ENCODE peak calls at places on chromosomes 1 and 21, in four cellular contexts. M is body of pancreas, H is IMR-90, Q is transverse colon. J is an unnamed sample.
A peak's percentile ranks its signal among the peaks of the same experiment; 100 is the strongest.

GRCh38 chr1:77347646-77348045 is 65.8 kb downstream of the AK5 start:
- DNase-seq in H (peak; percentile 89), Q (no peak), M (no peak), J (no peak)

GRCh38 chr1:31805318-31805717 is 10.5 kb downstream of the SPOCD1 start:
- DNase-seq in Q (no peak), M (no peak), H (no peak), J (peak; percentile 15)

GRCh38 chr1:9153152-9153551 is 24.2 kb upstream of the GPR157 start:
- DNase-seq in Q (no peak), M (no peak), H (no peak), J (no peak)

GRCh38 chr1:171828794-171829193 is 12.5 kb upstream of the DNM3 start:
- DNase-seq in H (no peak), M (no peak), Q (no peak), J (no peak)

GRCh38 chr1:235417101-235417697 is 50.0 kb downstream of the TBCE start:
- DNase-seq in H (peak; percentile 86), Q (peak; percentile 63), M (peak; percentile 77), J (peak; percentile 59)

GRCh38 chr1:185311589-185312225 is 5.3 kb downstream of the IVNS1ABP start:
- DNase-seq in H (peak; percentile 79), M (no peak), Q (no peak), J (no peak)

GRCh38 chr1:47738560-47739182 is 258.5 kb downstream of the TRABD2B start:
- DNase-seq in Q (peak; percentile 57), M (peak; percentile 61), H (peak; percentile 11), J (peak; percentile 86)

GRCh38 chr1:156118175-156118868 is 3.8 kb downstream of the LMNA start:
- DNase-seq in H (no peak), M (peak; percentile 78), Q (peak; percentile 88), J (peak; percentile 95)

GRCh38 chr1:208036918-208037567 is 126.1 kb upstream of the CD34 start:
- DNase-seq in M (no peak), H (no peak), Q (no peak), J (no peak)

GRCh38 chr1:7495894-7496293 is 275.2 kb upstream of the VAMP3 start:
- DNase-seq in Q (no peak), M (no peak), H (no peak), J (no peak)

GRCh38 chr1:27149714-27150113 is 5.2 kb downstream of the SLC9A1 start:
- DNase-seq in M (no peak), Q (no peak), H (no peak), J (no peak)

GRCh38 chr1:46486432-46487015 is 3.1 kb upstream of the DMBX1 start:
- DNase-seq in M (no peak), H (no peak), Q (no peak), J (no peak)

GRCh38 chr1:47907192-47907528 is 90.0 kb downstream of the TRABD2B start:
- DNase-seq in M (no peak), H (no peak), Q (no peak), J (no peak)

GRCh38 chr1:15948600-15949452 is 27.1 kb downstream of the ZBTB17 start:
- DNase-seq in H (peak; percentile 95), Q (peak; percentile 60), M (peak; percentile 41), J (peak; percentile 79)

GRCh38 chr1:27555700-27556424 is 48.1 kb downstream of the AHDC1 start:
- DNase-seq in H (no peak), Q (no peak), M (peak; percentile 14), J (no peak)

GRCh38 chr1:115277276-115277675 is 60.8 kb downstream of the NGF start:
- DNase-seq in M (no peak), H (peak; percentile 80), Q (no peak), J (no peak)

GRCh38 chr1:1166642-1167415 is 6.9 kb upstream of the TTLL10 start:
- DNase-seq in Q (peak; percentile 14), H (no peak), M (no peak), J (no peak)

GRCh38 chr1:201399352-201400126 is 415 bp upstream of the LAD1 start:
- DNase-seq in M (peak; percentile 86), Q (peak; percentile 72), H (no peak), J (no peak)
- TF ChIP-seq POLR2A in M (peak; percentile 92), Q (peak; percentile 87), H (no peak), J (no peak)

GRCh38 chr1:224185208-224185607 is 2.2 kb downstream of the DEGS1 start:
- DNase-seq in H (no peak), M (no peak), Q (no peak), J (no peak)
- H3K4me3 ChIP-seq in H (no peak overlapping the region), M (no peak overlapping the region), Q (no peak overlapping the region), J (no peak overlapping the region)

GRCh38 chr1:64663654-64664053 is 81.2 kb upstream of the RAVER2 start:
- DNase-seq in H (peak; percentile 7), Q (no peak), M (no peak), J (no peak)
- TF ChIP-seq CTCF in H (no peak), Q (no peak), M (no peak), J (no peak)

GRCh38 chr1:62599044-62599443 is 1.7 kb downstream of the ANGPTL3 start:
- DNase-seq in H (peak; percentile 47), Q (no peak), M (no peak), J (no peak)
- TF ChIP-seq POLR2A in H (no peak), Q (no peak), M (no peak), J (no peak)

GRCh38 chr1:165439287-165439686 is 5.6 kb downstream of the RXRG start:
- DNase-seq in Q (no peak), H (no peak), M (no peak), J (no peak)

GRCh38 chr1:165431079-165431478 is 13.8 kb downstream of the RXRG start:
- DNase-seq in H (no peak), Q (no peak), M (no peak), J (no peak)

GRCh38 chr1:165436994-165437393 is 7.9 kb downstream of the RXRG start:
- DNase-seq in Q (no peak), M (no peak), H (no peak), J (no peak)

GRCh38 chr1:165434264-165434663 is 10.7 kb downstream of the RXRG start:
- DNase-seq in H (no peak), M (no peak), Q (no peak), J (no peak)
- H3K4me3 ChIP-seq in H (no peak overlapping the region), M (no peak overlapping the region), Q (no peak overlapping the region), J (no peak overlapping the region)

GRCh38 chr21:46286668-46286982 is 483 bp downstream of the YBEY start:
- DNase-seq in Q (no peak), H (no peak), M (no peak), J (no peak)

GRCh38 chr21:46284722-46285121 is 689 bp downstream of the MCM3AP start:
- DNase-seq in H (no peak), M (no peak), Q (no peak), J (no peak)

GRCh38 chr21:46287541-46287940 is 1.4 kb downstream of the YBEY start:
- DNase-seq in H (no peak), M (no peak), Q (no peak), J (no peak)

GRCh38 chr21:46285206-46285661 is at the start of gene MCM3AP:
- DNase-seq in H (no peak), M (no peak), Q (no peak), J (no peak)

DNA sequence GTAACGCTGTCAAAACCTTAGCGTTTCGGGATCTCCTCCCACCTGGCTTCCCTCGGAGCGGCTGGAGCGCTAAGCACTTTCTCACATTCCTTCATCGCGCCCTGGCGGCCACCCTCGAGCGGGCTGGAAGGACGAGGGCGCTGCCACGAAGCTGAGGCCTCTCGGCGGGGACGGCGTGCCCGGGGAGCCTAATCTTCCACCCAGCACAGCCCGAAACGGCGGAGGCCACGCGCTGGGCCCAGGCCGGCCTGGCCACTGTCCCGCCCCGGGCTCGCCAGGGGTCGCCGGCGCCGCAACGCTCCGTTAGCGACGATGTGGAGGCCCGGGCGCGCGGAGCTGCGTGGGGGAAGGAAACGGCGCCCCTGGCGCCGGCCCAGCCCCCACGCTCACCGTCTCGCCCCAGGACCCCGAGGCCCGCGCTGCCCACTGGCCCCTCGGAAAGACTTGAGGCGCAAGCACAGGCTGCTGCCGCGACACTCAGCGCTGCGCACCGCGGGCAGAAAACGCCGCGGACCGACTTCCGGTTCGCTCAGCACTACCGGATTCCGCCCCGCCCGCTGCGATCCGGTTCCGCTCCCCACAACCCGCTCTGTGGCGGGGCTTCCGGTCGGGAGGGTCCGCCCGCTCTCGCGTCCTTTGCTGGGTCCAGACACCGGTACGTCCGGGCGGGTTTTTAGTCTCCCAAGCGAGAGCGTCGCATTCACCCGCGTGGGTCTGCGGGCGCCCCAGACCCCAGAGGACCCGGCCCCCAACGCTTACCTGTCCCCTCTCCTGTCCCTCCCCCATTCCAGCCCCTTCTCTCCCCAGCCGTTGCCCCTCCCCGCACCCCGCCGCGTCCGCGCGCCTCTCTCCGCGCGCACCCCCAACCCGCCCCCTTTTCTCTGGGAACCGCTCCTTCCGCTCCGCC is at the start of gene YBEY:
- DNase-seq in M (peak; percentile 88), Q (peak; percentile 93), H (peak; percentile 91), J (peak; percentile 83)
- TF ChIP-seq CTCF in M (peak; percentile 36), Q (peak; percentile 35), H (peak; percentile 36), J (no peak)

GRCh38 chr1:19725606-19726005 is 60.9 kb downstream of the HTR6 start:
- DNase-seq in Q (no peak), M (no peak), H (no peak), J (no peak)

GRCh38 chr1:19720174-19720573 is 55.5 kb downstream of the HTR6 start:
- DNase-seq in M (no peak), H (no peak), Q (no peak), J (no peak)

GRCh38 chr1:19717467-19717866 is 52.8 kb downstream of the HTR6 start:
- DNase-seq in H (no peak), M (no peak), Q (no peak), J (no peak)

GRCh38 chr1:19723874-19724273 is 59.2 kb downstream of the HTR6 start:
- DNase-seq in M (no peak), H (no peak), Q (no peak), J (no peak)

GRCh38 chr1:19720973-19721372 is 56.3 kb downstream of the HTR6 start:
- DNase-seq in H (no peak), M (no peak), Q (no peak), J (no peak)
- TF ChIP-seq POLR2A in H (no peak), M (no peak), Q (no peak), J (no peak)

GRCh38 chr1:4402032-4402431 is 252.4 kb upstream of the AJAP1 start:
- DNase-seq in M (no peak), Q (no peak), H (no peak), J (no peak)
- H3K4me3 ChIP-seq in M (no peak overlapping the region), Q (no peak overlapping the region), H (no peak overlapping the region), J (no peak overlapping the region)

J was measured in lower leg skin.